ENCODE peak calls at places on chromosomes 3 and 15, in ten cellular contexts. M, K, B, S, R, L, F, V, U and W are unnamed samples.
A peak's percentile ranks its signal among the peaks of the same experiment; 100 is the strongest.

GRCh38 chr15:39312984-39313383 is 267.9 kb upstream of the THBS1 start:
- DNase-seq in M (no peak), K (peak; percentile 8), B (no peak), S (no peak), R (no peak), L (no peak), F (peak; percentile 31), V (no peak), U (no peak), W (no peak)

GRCh38 chr3:138254199-138254598 is 67.1 kb downstream of the ARMC8 start:
- DNase-seq in M (no peak), K (no peak), B (no peak), S (no peak), R (no peak), L (no peak), F (no peak), V (no peak), U (no peak), W (no peak)

GRCh38 chr3:161163297-161163696 is 57.8 kb upstream of the NMD3 start:
- DNase-seq in M (no peak), K (no peak), B (no peak), S (peak; percentile 93), R (peak; percentile 77), L (peak; percentile 99), F (no peak), V (peak; percentile 63), U (no peak), W (no peak)

GRCh38 chr3:111850481-111850880 is 8.6 kb upstream of the PHLDB2 start:
- DNase-seq in M (no peak), K (no peak), B (no peak), S (peak; percentile 49), R (no peak), L (no peak), F (no peak), V (no peak), U (no peak), W (no peak)

GRCh38 chr3:39147711-39148115 is 5.7 kb downstream of the CSRNP1 start:
- DNase-seq in M (no peak), K (peak; percentile 79), B (no peak), S (peak; percentile 67), R (no peak), L (peak; percentile 57), F (peak; percentile 53), V (no peak), U (no peak), W (no peak)

GRCh38 chr3:29156071-29156715 is 124.7 kb upstream of the RBMS3 start:
- DNase-seq in M (no peak), K (no peak), B (peak; percentile 23), S (peak; percentile 27), R (peak; percentile 59), L (no peak), F (peak; percentile 10), V (no peak), U (no peak), W (no peak)

GRCh38 chr15:45221053-45221599 is 30.9 kb upstream of the SLC28A2 start:
- DNase-seq in M (no peak), K (no peak), B (no peak), S (no peak), R (no peak), L (no peak), F (no peak), V (no peak), U (no peak), W (no peak)

GRCh38 chr3:184354121-184354728 is 7.2 kb downstream of the CLCN2 start:
- DNase-seq in M (peak; percentile 58), K (peak; percentile 66), B (no peak), S (no peak), R (no peak), L (no peak), F (peak; percentile 94), V (no peak), U (no peak), W (no peak)

GRCh38 chr3:190001426-190001825 is 119.3 kb downstream of the P3H2 start:
- DNase-seq in M (no peak), K (no peak), B (no peak), S (peak; percentile 40), R (no peak), L (peak; percentile 47), F (no peak), V (no peak), U (no peak), W (no peak)

GRCh38 chr15:100596792-100597191 is 5.2 kb downstream of the LINS1 start:
- DNase-seq in M (peak; percentile 26), K (no peak), B (no peak), S (peak; percentile 36), R (no peak), L (no peak), F (no peak), V (no peak), U (peak; percentile 31), W (no peak)

GRCh38 chr3:188834349-188834748 is 337.4 kb upstream of the TPRG1 start:
- DNase-seq in M (no peak), K (peak; percentile 35), B (no peak), S (no peak), R (no peak), L (no peak), F (no peak), V (no peak), U (no peak), W (no peak)

GRCh38 chr3:85141-85540 is 111.4 kb upstream of the CHL1 start:
- DNase-seq in M (no peak), K (no peak), B (no peak), S (no peak), R (no peak), L (no peak), F (no peak), V (no peak), U (no peak), W (no peak)

GRCh38 chr15:56871180-56871579 is 47.3 kb upstream of the TCF12 start:
- DNase-seq in M (no peak), K (no peak), B (no peak), S (peak; percentile 76), R (peak; percentile 35), L (peak; percentile 54), F (no peak), V (peak; percentile 60), U (no peak), W (no peak)

GRCh38 chr3:38327335-38328009 is 19.1 kb upstream of the XYLB start:
- DNase-seq in M (no peak), K (no peak), B (no peak), S (peak; percentile 56), R (peak; percentile 100), L (peak; percentile 77), F (no peak), V (no peak), U (no peak), W (no peak)

GRCh38 chr15:74129411-74130088 is 836 bp upstream of the ISLR2 start:
- DNase-seq in M (no peak), K (no peak), B (no peak), S (no peak), R (no peak), L (no peak), F (no peak), V (no peak), U (no peak), W (no peak)

GRCh38 chr3:45329779-45330305 is 58.5 kb upstream of the LARS2 start:
- DNase-seq in M (no peak), K (no peak), B (no peak), S (no peak), R (no peak), L (no peak), F (no peak), V (no peak), U (no peak), W (no peak)

GRCh38 chr15:81092559-81092902 is 41.5 kb upstream of the CFAP161 start:
- DNase-seq in M (no peak), K (no peak), B (no peak), S (no peak), R (peak; percentile 74), L (peak; percentile 25), F (no peak), V (no peak), U (no peak), W (no peak)

GRCh38 chr3:46845860-46846623 is 17.2 kb downstream of the MYL3 start:
- DNase-seq in M (peak; percentile 70), K (peak; percentile 14), B (peak; percentile 31), S (peak; percentile 81), R (peak; percentile 54), L (peak; percentile 40), F (peak; percentile 97), V (no peak), U (peak; percentile 40), W (peak; percentile 28)

GRCh38 chr15:46296797-46297196 is 662.0 kb downstream of the SQOR start:
- DNase-seq in M (no peak), K (no peak), B (no peak), S (no peak), R (no peak), L (no peak), F (no peak), V (no peak), U (no peak), W (no peak)